ENCODE peak calls at places on chromosomes 4 and X, in four cellular contexts. W, A, L and F are unnamed samples.
A peak's percentile ranks its signal among the peaks of the same experiment; 100 is the strongest.

GRCh38 chr4:153207561-153207960 is 3.3 kb downstream of the TRIM2 start:
- DNase-seq in W (no peak), A (no peak), L (no peak), F (peak; percentile 23)

GRCh38 chr4:175705407-175705806 is 106.7 kb downstream of the GPM6A start:
- DNase-seq in W (no peak), A (no peak), L (no peak), F (no peak)

GRCh38 chr4:139633195-139633594 is 32.4 kb upstream of the MGST2 start:
- DNase-seq in W (no peak), A (no peak), L (no peak), F (peak; percentile 11)

GRCh38 chr4:82044141-82044993 is 329.4 kb downstream of the HNRNPD start:
- DNase-seq in W (peak; percentile 1), A (no peak), L (no peak), F (peak; percentile 19)

GRCh38 chr4:153564630-153565525 is 98.7 kb downstream of the TMEM131L start:
- DNase-seq in W (peak; percentile 6), A (no peak), L (no peak), F (peak; percentile 48)

GRCh38 chr4:70703695-70704332 is 15.5 kb downstream of the UTP3 start:
- DNase-seq in W (peak; percentile 37), A (peak; percentile 10), L (no peak), F (peak; percentile 84)

GRCh38 chr4:120454788-120455187 is 388.1 kb upstream of the MAD2L1 start:
- DNase-seq in W (no peak), A (no peak), L (no peak), F (no peak)

GRCh38 chr4:17511950-17512795 is at the start of gene QDPR:
- DNase-seq in W (peak; percentile 86), A (peak; percentile 61), L (peak; percentile 56), F (peak; percentile 80)

GRCh38 chrX:19721726-19722370 is 165.6 kb downstream of the SH3KBP1 start:
- DNase-seq in W (no peak), A (no peak), L (no peak), F (no peak)

GRCh38 chr4:171170671-171171070 is 642.5 kb upstream of the GALNTL6 start:
- DNase-seq in W (no peak), A (no peak), L (no peak), F (no peak)

GRCh38 chrX:76427560-76428242 is at the start of gene MAGEE1:
- DNase-seq in W (no peak), A (peak; percentile 2), L (peak; percentile 70), F (peak; percentile 75)

GRCh38 chr4:106312377-106312776 is 3.6 kb downstream of the TBCK start:
- DNase-seq in W (no peak), A (peak; percentile 42), L (no peak), F (no peak)

GRCh38 chrX:14010566-14010965 is 19.1 kb downstream of the GEMIN8 start:
- DNase-seq in W (no peak), A (no peak), L (no peak), F (peak; percentile 67)

GRCh38 chrX:54237014-54237413 is 54.0 kb upstream of the FAM120C start:
- DNase-seq in W (no peak), A (no peak), L (no peak), F (no peak)

GRCh38 chr4:76997454-76997853 is 47.9 kb downstream of the SEPTIN11 start:
- DNase-seq in W (no peak), A (no peak), L (no peak), F (no peak)

GRCh38 chr4:84394386-84394785 is 104.7 kb downstream of the NKX6-1 start:
- DNase-seq in W (no peak), A (no peak), L (no peak), F (no peak)

GRCh38 chr4:45275862-45276261 is 549.5 kb upstream of the GNPDA2 start:
- DNase-seq in W (no peak), A (no peak), L (no peak), F (no peak)

GRCh38 chrX:68072016-68072415 is 361.3 kb downstream of the OPHN1 start:
- DNase-seq in W (no peak), A (no peak), L (no peak), F (peak; percentile 58)

GRCh38 chr4:97457253-97457652 is 686.0 kb downstream of the STPG2 start:
- DNase-seq in W (no peak), A (no peak), L (no peak), F (peak; percentile 2)

GRCh38 chr4:170979736-170980135 is 833.5 kb upstream of the GALNTL6 start:
- DNase-seq in W (no peak), A (peak; percentile 4), L (no peak), F (no peak)

GRCh38 chr4:88391703-88392102 is 13.1 kb downstream of the HERC6 start:
- DNase-seq in W (no peak), A (no peak), L (no peak), F (no peak)

GRCh38 chr4:31089815-31090214 is 369.6 kb downstream of the PCDH7 start:
- DNase-seq in W (peak; percentile 42), A (no peak), L (no peak), F (peak; percentile 94)

GRCh38 chr4:47933798-47934197 is 19.4 kb upstream of the NFXL1 start:
- DNase-seq in W (peak; percentile 36), A (peak; percentile 47), L (no peak), F (peak; percentile 58)

GRCh38 chr4:10032625-10033024 is 11.3 kb upstream of the SLC2A9 start:
- DNase-seq in W (peak; percentile 48), A (no peak), L (no peak), F (peak; percentile 77)

GRCh38 chrX:39556056-39556455 is 541.7 kb downstream of the BCOR start:
- DNase-seq in W (no peak), A (no peak), L (no peak), F (no peak)

GRCh38 chrX:38854305-38854704 is 53.0 kb downstream of the MID1IP1 start:
- DNase-seq in W (no peak), A (no peak), L (no peak), F (no peak)

GRCh38 chrX:36071064-36071463 is 151.5 kb downstream of the CFAP47 start:
- DNase-seq in W (no peak), A (no peak), L (no peak), F (no peak)

GRCh38 chr4:139951051-139951450 is 202.9 kb downstream of the MAML3 start:
- DNase-seq in W (no peak), A (no peak), L (no peak), F (no peak)

GRCh38 chrX:47802589-47802988 is 34.1 kb upstream of the ZNF81 start:
- DNase-seq in W (no peak), A (no peak), L (no peak), F (peak; percentile 48)

GRCh38 chrX:17405225-17405969 is 30.4 kb downstream of the NHS start:
- DNase-seq in W (peak; percentile 65), A (no peak), L (no peak), F (peak; percentile 94)

GRCh38 chr4:82578935-82579334 is 17.1 kb upstream of the TMEM150C start:
- DNase-seq in W (no peak), A (no peak), L (no peak), F (no peak)